ENCODE peak calls at places on chromosome 16, in ten cellular contexts. B, J, D, K, P, V, Y, X, O and N are unnamed samples.

GRCh38 chr16:17945080-17945601 is 391.4 kb downstream of the NPIPA8 start:
- DNase-seq in B (no peak), J (no peak), D (no peak), K (no peak), P (no peak), V (no peak), Y (no peak), X (no peak), O (no peak), N (no peak)

GRCh38 chr16:30896890-30897730 is 696 bp downstream of the CTF1 start:
- DNase-seq in B (peak), J (peak), D (peak), K (peak), P (peak), V (peak), Y (peak), X (peak), O (peak), N (peak)

GRCh38 chr16:75482434-75483205 is 12.6 kb downstream of the CHST6 start:
- DNase-seq in B (no peak), J (no peak), D (no peak), K (no peak), P (no peak), V (no peak), Y (no peak), X (no peak), O (no peak), N (no peak)

GRCh38 chr16:73057369-73058210 is 9.7 kb upstream of the ZFHX3 start:
- DNase-seq in B (peak), J (no peak), D (no peak), K (no peak), P (no peak), V (no peak), Y (peak), X (no peak), O (peak), N (peak)

GRCh38 chr16:4767872-4768548 is 1.0 kb upstream of the ZNF500 start:
- DNase-seq in B (peak), J (peak), D (peak), K (no peak), P (peak), V (no peak), Y (no peak), X (no peak), O (peak), N (peak)

GRCh38 chr16:88337021-88337420 is 45.7 kb upstream of the ZNF469 start:
- DNase-seq in B (no peak), J (no peak), D (no peak), K (no peak), P (no peak), V (no peak), Y (no peak), X (no peak), O (no peak), N (peak)

GRCh38 chr16:31819386-31819785 is 54.2 kb upstream of the ZNF267 start:
- DNase-seq in B (no peak), J (no peak), D (no peak), K (no peak), P (no peak), V (no peak), Y (no peak), X (no peak), O (no peak), N (no peak)

GRCh38 chr16:65522412-65522811 is 400.5 kb upstream of the CDH11 start:
- DNase-seq in B (no peak), J (no peak), D (no peak), K (no peak), P (no peak), V (no peak), Y (no peak), X (no peak), O (no peak), N (no peak)

GRCh38 chr16:20624882-20625807 is 49.0 kb upstream of the ACSM2B start:
- DNase-seq in B (no peak), J (no peak), D (no peak), K (no peak), P (no peak), V (no peak), Y (no peak), X (no peak), O (no peak), N (no peak)

GRCh38 chr16:57367111-57367752 is 5.1 kb upstream of the CX3CL1 start:
- DNase-seq in B (peak), J (no peak), D (no peak), K (no peak), P (no peak), V (no peak), Y (peak), X (no peak), O (no peak), N (peak)

GRCh38 chr16:57862698-57863433 is 60.6 kb upstream of the KIFC3 start:
- DNase-seq in B (no peak), J (no peak), D (no peak), K (no peak), P (peak), V (no peak), Y (no peak), X (no peak), O (no peak), N (no peak)

GRCh38 chr16:86224126-86224525 is 286.2 kb upstream of the FOXF1 start:
- DNase-seq in B (no peak), J (no peak), D (no peak), K (no peak), P (no peak), V (peak), Y (no peak), X (no peak), O (no peak), N (no peak)

GRCh38 chr16:10635367-10636021 is 55.1 kb upstream of the EMP2 start:
- DNase-seq in B (no peak), J (no peak), D (no peak), K (no peak), P (no peak), V (no peak), Y (no peak), X (no peak), O (no peak), N (no peak)

GRCh38 chr16:56263711-56264608 is 72.7 kb downstream of the GNAO1 start:
- DNase-seq in B (no peak), J (no peak), D (no peak), K (no peak), P (no peak), V (peak), Y (no peak), X (no peak), O (no peak), N (no peak)

GRCh38 chr16:64196444-64196843 is 925.4 kb downstream of the CDH11 start:
- DNase-seq in B (peak), J (no peak), D (no peak), K (no peak), P (no peak), V (no peak), Y (no peak), X (no peak), O (no peak), N (peak)

GRCh38 chr16:66150691-66151090 is 215.8 kb upstream of the CDH5 start:
- DNase-seq in B (peak), J (peak), D (no peak), K (no peak), P (peak), V (no peak), Y (no peak), X (peak), O (no peak), N (peak)

GRCh38 chr16:64365448-64365858 is 756.4 kb downstream of the CDH11 start:
- DNase-seq in B (no peak), J (no peak), D (no peak), K (no peak), P (no peak), V (no peak), Y (peak), X (no peak), O (no peak), N (peak)

GRCh38 chr16:9868606-9869149 is 313.6 kb downstream of the GRIN2A start:
- DNase-seq in B (no peak), J (peak), D (no peak), K (no peak), P (no peak), V (no peak), Y (no peak), X (no peak), O (no peak), N (no peak)

GRCh38 chr16:73015612-73016487 is 32.1 kb downstream of the ZFHX3 start:
- DNase-seq in B (no peak), J (peak), D (peak), K (no peak), P (peak), V (peak), Y (no peak), X (no peak), O (no peak), N (no peak)

GRCh38 chr16:35506898-35507194 is 2047.4 kb downstream of the TP53TG3F start:
- DNase-seq in B (no peak), J (no peak), D (no peak), K (no peak), P (no peak), V (no peak), Y (no peak), X (no peak), O (no peak), N (no peak)

GRCh38 chr16:593807-594206 is 3.9 kb downstream of the RAB40C start:
- DNase-seq in B (no peak), J (no peak), D (no peak), K (no peak), P (no peak), V (no peak), Y (no peak), X (no peak), O (no peak), N (no peak)

GRCh38 chr16:8795096-8795495 is 2.3 kb downstream of the TMEM186 start:
- DNase-seq in B (no peak), J (no peak), D (no peak), K (no peak), P (no peak), V (no peak), Y (no peak), X (peak), O (no peak), N (no peak)

GRCh38 chr16:4391635-4392381 is 20.2 kb downstream of the VASN start:
- DNase-seq in B (no peak), J (no peak), D (no peak), K (no peak), P (no peak), V (no peak), Y (no peak), X (no peak), O (no peak), N (no peak)

GRCh38 chr16:56604966-56605365 is 3.4 kb upstream of the MT2A start:
- DNase-seq in B (no peak), J (no peak), D (no peak), K (no peak), P (no peak), V (peak), Y (no peak), X (no peak), O (no peak), N (no peak)

GRCh38 chr16:77277141-77277540 is 77.9 kb downstream of the SYCE1L start:
- DNase-seq in B (no peak), J (no peak), D (no peak), K (no peak), P (no peak), V (no peak), Y (no peak), X (no peak), O (no peak), N (no peak)

GRCh38 chr16:21666772-21667171 is 3.0 kb downstream of the OTOA start:
- DNase-seq in B (no peak), J (no peak), D (no peak), K (no peak), P (no peak), V (no peak), Y (no peak), X (no peak), O (no peak), N (no peak)

GRCh38 chr16:56483394-56483793 is 32.0 kb downstream of the OGFOD1 start:
- DNase-seq in B (no peak), J (no peak), D (no peak), K (no peak), P (no peak), V (no peak), Y (no peak), X (no peak), O (no peak), N (no peak)

GRCh38 chr16:73196670-73197069 is 148.7 kb upstream of the ZFHX3 start:
- DNase-seq in B (peak), J (peak), D (peak), K (no peak), P (peak), V (no peak), Y (peak), X (peak), O (peak), N (peak)

GRCh38 chr16:29011851-29012250 is 27.0 kb downstream of the LAT start:
- DNase-seq in B (no peak), J (no peak), D (no peak), K (no peak), P (no peak), V (no peak), Y (no peak), X (no peak), O (no peak), N (no peak)
- TF ChIP-seq CTCF in B (no peak), J (no peak), D (no peak), K (no peak), P (no peak), V (no peak), Y (no peak), X (no peak), O (no peak), N (no peak)

DNA sequence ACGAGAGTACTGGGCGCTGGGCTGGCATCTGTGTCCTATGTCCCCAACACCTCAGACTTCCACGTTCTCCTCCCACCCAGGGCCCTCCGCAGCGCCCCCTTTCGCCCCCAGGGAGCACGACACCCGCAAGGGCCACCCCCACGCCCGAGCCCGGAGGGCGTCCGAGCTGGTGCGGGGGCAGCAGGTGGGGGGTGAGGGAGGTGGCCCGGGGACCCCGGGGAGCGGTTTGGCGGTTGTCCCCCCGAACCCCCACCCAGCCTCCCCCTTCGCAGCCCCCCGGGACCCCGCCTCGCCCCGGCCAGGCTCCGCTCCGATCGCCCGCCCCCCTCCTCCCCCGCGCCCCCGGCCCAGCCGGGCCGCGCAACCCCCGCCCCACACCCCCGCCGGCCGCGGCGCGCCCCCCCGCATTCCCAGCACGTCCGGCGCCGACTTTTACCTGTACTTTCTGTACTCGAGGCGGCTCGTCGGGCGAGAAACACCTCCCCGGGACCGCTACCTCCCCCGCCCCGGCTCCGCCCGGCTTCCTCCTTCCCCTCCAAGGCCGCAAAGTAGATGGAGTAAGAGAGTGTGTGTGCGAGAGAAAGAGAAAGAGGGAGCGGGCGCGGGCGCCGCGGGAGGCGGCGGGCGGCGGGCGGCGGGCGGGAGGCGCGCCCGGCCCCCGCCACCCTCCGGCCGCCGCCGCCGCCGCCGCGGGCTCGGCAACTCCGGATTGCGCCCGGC is 897 bp downstream of the CDYL2 start:
- DNase-seq in B (peak), J (no peak), D (no peak), K (no peak), P (peak), V (no peak), Y (peak), X (no peak), O (no peak), N (peak)
- H3K4me3 ChIP-seq in B (peak), J (peak), D (no peak), K (peak), P (peak), V (no peak), Y (peak), X (peak), O (peak), N (peak)

GRCh38 chr16:85027968-85028637 is 508 bp downstream of the KIAA0513 start:
- DNase-seq in B (no peak), J (no peak), D (no peak), K (no peak), P (peak), V (no peak), Y (no peak), X (no peak), O (no peak), N (no peak)
- TF ChIP-seq CTCF in B (peak), J (peak), D (peak), K (no peak), P (peak), V (no peak), Y (no peak), X (no peak), O (no peak), N (no peak)

GRCh38 chr16:3027488-3027795 is 3.6 kb downstream of the THOC6 start:
- DNase-seq in B (no peak), J (no peak), D (no peak), K (no peak), P (no peak), V (no peak), Y (no peak), X (no peak), O (no peak), N (no peak)

GRCh38 chr16:3029499-3030127 is 5.8 kb downstream of the THOC6 start:
- DNase-seq in B (peak), J (peak), D (no peak), K (no peak), P (no peak), V (no peak), Y (no peak), X (no peak), O (no peak), N (peak)

GRCh38 chr16:3026609-3027487 is 3.0 kb downstream of the THOC6 start:
- DNase-seq in B (no peak), J (no peak), D (no peak), K (no peak), P (no peak), V (no peak), Y (no peak), X (no peak), O (no peak), N (no peak)

GRCh38 chr16:3028716-3029319 is 5.0 kb downstream of the THOC6 start:
- DNase-seq in B (no peak), J (no peak), D (no peak), K (no peak), P (no peak), V (no peak), Y (no peak), X (no peak), O (no peak), N (no peak)

GRCh38 chr16:3027983-3028715 is 4.3 kb downstream of the THOC6 start:
- DNase-seq in B (peak), J (peak), D (peak), K (peak), P (peak), V (peak), Y (peak), X (peak), O (peak), N (peak)
- H3K4me3 ChIP-seq in B (no peak), J (no peak), D (no peak), K (no peak), P (peak), V (no peak), Y (no peak), X (no peak), O (no peak), N (no peak)

GRCh38 chr16:15041260-15042011 is 14.4 kb downstream of the NTAN1 start:
- DNase-seq in B (peak), J (no peak), D (no peak), K (peak), P (peak), V (peak), Y (no peak), X (no peak), O (peak), N (peak)
- TF ChIP-seq CTCF in B (peak), J (no peak), D (no peak), K (peak), P (peak), V (no peak), Y (no peak), X (no peak), O (no peak), N (peak)

GRCh38 chr16:67594256-67594915 is 32.1 kb downstream of the CTCF start:
- DNase-seq in B (no peak), J (no peak), D (no peak), K (no peak), P (no peak), V (no peak), Y (no peak), X (no peak), O (no peak), N (no peak)

GRCh38 chr16:67598527-67598926 is 36.2 kb downstream of the CTCF start:
- DNase-seq in B (peak), J (no peak), D (no peak), K (no peak), P (no peak), V (no peak), Y (no peak), X (no peak), O (no peak), N (no peak)

GRCh38 chr16:67593701-67594100 is 31.4 kb downstream of the CTCF start:
- DNase-seq in B (no peak), J (no peak), D (no peak), K (no peak), P (no peak), V (no peak), Y (no peak), X (no peak), O (no peak), N (no peak)

GRCh38 chr16:67594956-67595355 is 32.6 kb downstream of the CTCF start:
- DNase-seq in B (peak), J (peak), D (no peak), K (no peak), P (no peak), V (no peak), Y (peak), X (peak), O (no peak), N (peak)

DNA sequence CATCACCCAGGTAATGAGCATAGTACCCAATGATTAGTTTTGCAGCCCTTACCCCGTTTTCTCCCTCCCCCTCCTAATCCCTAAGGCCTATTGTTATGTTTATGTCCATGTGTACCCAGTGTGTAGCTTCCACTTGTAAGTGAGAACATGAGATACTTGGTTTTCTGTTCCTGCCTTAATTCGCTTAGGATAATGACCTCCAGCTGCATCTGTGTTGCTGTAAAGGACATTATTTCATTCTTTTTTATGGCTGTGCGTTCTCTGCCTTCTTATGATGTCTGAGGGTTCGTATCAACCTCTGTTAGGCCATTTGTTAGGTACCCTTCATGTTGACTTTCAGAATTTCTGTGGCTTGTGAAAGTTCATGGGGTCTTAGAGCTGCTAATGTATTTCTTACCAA is 31.0 kb downstream of the CTCF start:
- DNase-seq in B (no peak), J (no peak), D (no peak), K (no peak), P (no peak), V (no peak), Y (no peak), X (peak), O (no peak), N (no peak)
- H3K4me3 ChIP-seq in B (no peak), J (no peak), D (no peak), K (no peak), P (no peak), V (no peak), Y (no peak), X (no peak), O (no peak), N (no peak)

GRCh38 chr16:71357681-71358080 is 842 bp upstream of the CALB2 start:
- DNase-seq in B (no peak), J (no peak), D (no peak), K (no peak), P (no peak), V (no peak), Y (no peak), X (no peak), O (no peak), N (no peak)
- TF ChIP-seq CTCF in B (no peak), J (no peak), D (no peak), K (no peak), P (no peak), V (no peak), Y (no peak), X (no peak), O (no peak), N (no peak)

DNA sequence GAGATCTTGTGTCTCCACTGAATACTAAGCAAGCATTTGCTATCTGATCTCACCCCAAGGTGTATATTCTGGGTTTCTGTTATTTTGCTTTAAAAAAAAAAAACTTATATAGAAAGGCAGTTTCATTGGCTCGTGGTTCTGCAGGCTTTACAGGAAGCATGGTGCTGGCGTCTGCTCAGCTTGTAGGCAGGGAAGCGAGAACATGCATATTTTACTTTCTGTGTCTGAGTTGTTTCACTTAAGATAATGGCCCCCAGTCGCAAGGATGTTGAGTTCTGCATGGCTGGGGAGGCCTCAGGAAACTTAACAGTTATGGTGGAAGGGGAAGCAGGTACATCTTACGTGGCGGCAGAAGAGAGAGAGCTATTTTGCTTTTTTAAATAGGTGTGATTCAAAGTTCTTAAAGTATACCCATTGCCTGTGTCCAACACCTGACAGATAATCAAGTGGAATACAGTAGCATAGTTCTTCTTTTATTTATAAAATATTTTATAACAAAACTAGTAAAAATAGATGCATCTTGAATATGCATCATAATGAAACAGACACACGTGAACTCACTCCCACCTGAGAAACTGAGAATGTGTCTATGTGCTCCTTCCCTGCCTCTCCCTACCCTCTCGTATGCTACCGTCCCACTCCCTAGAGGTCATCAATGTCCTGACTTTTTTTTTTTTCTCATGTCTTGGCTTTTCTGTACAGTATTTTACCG is 15.4 kb upstream of the ARHGAP17 start:
- DNase-seq in B (no peak), J (no peak), D (no peak), K (no peak), P (no peak), V (no peak), Y (no peak), X (no peak), O (no peak), N (no peak)
- H3K4me3 ChIP-seq in B (no peak), J (no peak), D (no peak), K (peak), P (peak), V (no peak), Y (no peak), X (no peak), O (no peak), N (no peak)